ENCODE peak calls at places on chromosome 2, in ten cellular contexts. H, R, F, X, I, W, T, L, S and B are unnamed samples.

GRCh38 chr2:234533631-234534030 is 36.8 kb upstream of the ARL4C start:
- DNase-seq in S (no peak), R (no peak), L (no peak), T (no peak), X (no peak), F (no peak), W (no peak), I (no peak), H (no peak), B (no peak)

GRCh38 chr2:21404827-21405625 is 281.3 kb downstream of the TDRD15 start:
- DNase-seq in S (no peak), X (no peak), L (no peak), F (no peak), T (no peak), W (no peak), I (no peak), R (no peak), H (no peak), B (no peak)

GRCh38 chr2:17752892-17753802 is 463 bp downstream of the SMC6 start:
- DNase-seq in F (peak; percentile 25), X (peak; percentile 81), T (peak; percentile 83), H (peak; percentile 53), W (no peak), L (peak; percentile 49), I (peak; percentile 58), R (peak; percentile 23), S (peak; percentile 52), B (peak; percentile 46)

GRCh38 chr2:183248866-183249567 is 124.8 kb downstream of the NUP35 start:
- DNase-seq in F (peak; percentile 54), X (peak; percentile 47), W (no peak), S (peak; percentile 16), I (no peak), R (no peak), T (peak; percentile 28), H (no peak), L (no peak), B (peak; percentile 27)

GRCh38 chr2:204550738-204551137 is 5.5 kb downstream of the PARD3B start:
- DNase-seq in X (no peak), S (peak; percentile 94), W (no peak), L (no peak), I (peak; percentile 10), H (no peak), T (no peak), R (no peak), F (peak; percentile 52), B (peak; percentile 86)

GRCh38 chr2:178949584-178949983 is 100.4 kb downstream of the CCDC141 start:
- DNase-seq in T (no peak), H (no peak), R (no peak), L (no peak), I (no peak), X (no peak), S (no peak), W (no peak), F (no peak), B (no peak)

GRCh38 chr2:207546822-207547221 is 17.1 kb downstream of the CREB1 start:
- DNase-seq in L (no peak), R (no peak), F (peak; percentile 55), I (no peak), S (peak; percentile 58), X (no peak), T (no peak), W (no peak), H (no peak), B (peak; percentile 40)

GRCh38 chr2:187138240-187138639 is 289.3 kb upstream of the ZSWIM2 start:
- DNase-seq in T (peak; percentile 38), F (peak; percentile 75), I (no peak), W (no peak), H (no peak), R (no peak), L (no peak), X (peak; percentile 59), S (peak; percentile 44), B (peak; percentile 53)

GRCh38 chr2:216139884-216140283 is 30.7 kb downstream of the XRCC5 start:
- DNase-seq in S (no peak), H (no peak), L (no peak), I (peak; percentile 31), W (no peak), R (no peak), T (peak; percentile 53), X (peak; percentile 47), F (peak; percentile 13), B (no peak)

GRCh38 chr2:80326214-80326613 is 21.7 kb upstream of the LRRTM1 start:
- DNase-seq in S (peak; percentile 27), H (no peak), X (peak; percentile 44), W (no peak), I (peak; percentile 8), T (peak; percentile 13), F (peak; percentile 49), R (no peak), L (no peak), B (peak; percentile 25)

GRCh38 chr2:3628800-3629199 is 29.2 kb upstream of the ALLC start:
- DNase-seq in I (peak; percentile 33), X (no peak), S (no peak), R (no peak), F (no peak), T (peak; percentile 41), L (no peak), H (no peak), W (peak; percentile 72), B (no peak)

GRCh38 chr2:129879614-129880180 is 99.8 kb upstream of the RAB6C start:
- DNase-seq in S (no peak), W (no peak), T (no peak), F (no peak), R (no peak), H (no peak), L (no peak), X (no peak), I (no peak), B (no peak)

DNA sequence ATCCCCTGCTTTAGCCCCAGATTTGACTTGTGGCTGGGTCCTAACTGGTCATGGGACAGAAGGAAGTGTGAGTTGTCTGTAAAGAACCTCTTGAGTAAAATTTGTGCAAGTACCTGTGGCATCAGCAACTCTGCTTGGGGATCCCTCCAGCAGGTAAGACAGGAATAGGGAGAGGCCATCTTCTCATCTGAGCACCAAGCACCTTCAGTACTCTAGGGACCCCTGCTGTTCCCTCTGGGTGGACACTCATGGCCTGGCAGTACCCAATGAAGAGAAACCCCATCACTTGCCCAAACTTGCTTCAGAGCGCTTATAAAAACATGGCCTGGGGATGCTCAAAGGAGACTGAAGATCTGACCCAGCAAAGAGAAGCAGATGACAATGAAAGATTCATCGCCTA is 297.8 kb downstream of the SP3 start:
- DNase-seq in S (no peak), H (no peak), X (no peak), F (peak; percentile 23), T (peak; percentile 64), I (no peak), R (no peak), W (no peak), L (no peak), B (peak; percentile 14)
- TF ChIP-seq CTCF in S (peak; percentile 31), H (no peak), X (no peak), F (peak; percentile 24), T (peak; percentile 34), I (no peak), R (no peak), W (no peak), L (no peak), B (peak; percentile 44)

GRCh38 chr2:39573276-39573675 is 92.4 kb upstream of the TMEM178A start:
- DNase-seq in T (no peak), H (no peak), I (no peak), W (no peak), S (no peak), L (no peak), X (no peak), R (no peak), F (no peak), B (peak; percentile 34)
- TF ChIP-seq CTCF in T (no peak), H (no peak), I (no peak), W (no peak), S (no peak), L (no peak), X (no peak), R (no peak), F (no peak), B (no peak)

DNA sequence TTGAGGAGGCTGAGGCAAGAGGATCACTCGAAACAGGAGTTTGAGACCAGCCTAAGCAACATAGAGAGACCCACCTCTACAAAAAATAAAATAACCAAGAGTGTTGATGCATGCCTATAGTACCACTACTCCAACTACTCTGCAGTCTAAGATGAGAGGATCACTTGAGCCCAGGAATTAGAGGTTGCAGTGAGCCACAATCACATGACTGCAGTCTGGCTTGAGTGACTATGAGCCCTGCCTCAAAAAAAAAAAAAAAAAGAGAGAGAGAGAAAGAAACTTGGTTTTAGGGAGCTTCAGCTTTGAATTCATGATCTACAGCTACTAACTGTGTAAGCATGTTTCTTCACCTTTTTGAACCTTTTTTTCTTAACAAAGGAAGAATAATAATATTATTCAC is 119.9 kb downstream of the HNMT start:
- DNase-seq in I (no peak), F (no peak), T (no peak), W (no peak), H (no peak), S (no peak), L (no peak), X (no peak), R (no peak), B (peak; percentile 34)
- TF ChIP-seq CTCF in I (no peak), F (no peak), T (no peak), W (no peak), H (no peak), S (no peak), L (no peak), X (no peak), R (no peak), B (no peak)

DNA sequence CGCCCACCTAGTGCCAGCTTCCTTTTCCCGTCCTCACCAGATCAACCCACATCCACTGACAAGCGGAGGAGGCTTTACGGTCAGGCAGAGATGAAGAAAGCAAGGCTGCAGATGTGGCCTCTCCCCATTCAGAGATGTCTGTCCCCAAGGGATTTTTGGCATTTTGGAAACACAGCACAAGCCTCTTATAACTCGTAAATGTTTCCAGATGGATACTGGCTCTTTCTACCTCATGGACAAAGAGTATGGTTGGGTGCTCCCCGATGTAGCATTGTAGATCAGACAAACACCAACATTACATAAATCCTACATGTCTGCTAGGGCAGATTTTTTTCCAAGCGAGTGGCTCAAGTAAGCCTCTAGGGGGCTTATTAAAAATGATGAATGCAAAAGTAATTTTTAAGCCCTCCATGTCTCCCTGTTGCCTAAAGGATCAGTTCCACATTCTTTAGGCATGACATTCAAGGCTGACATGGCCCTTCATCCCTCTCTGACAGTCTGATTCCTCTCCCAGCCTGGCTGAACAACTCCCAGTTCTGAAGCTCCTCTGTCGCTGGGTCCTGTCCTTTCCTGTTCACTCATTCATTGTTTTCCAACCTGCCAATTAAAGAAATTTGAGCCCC is 11.7 kb downstream of the VIT start:
- DNase-seq in W (no peak), S (peak; percentile 44), R (no peak), H (no peak), I (no peak), T (no peak), L (no peak), X (no peak), F (peak; percentile 16), B (peak; percentile 39)
- TF ChIP-seq CTCF in W (no peak), S (no peak), R (no peak), H (no peak), I (no peak), T (no peak), L (peak; percentile 17), X (no peak), F (peak; percentile 24), B (peak; percentile 28)

DNA sequence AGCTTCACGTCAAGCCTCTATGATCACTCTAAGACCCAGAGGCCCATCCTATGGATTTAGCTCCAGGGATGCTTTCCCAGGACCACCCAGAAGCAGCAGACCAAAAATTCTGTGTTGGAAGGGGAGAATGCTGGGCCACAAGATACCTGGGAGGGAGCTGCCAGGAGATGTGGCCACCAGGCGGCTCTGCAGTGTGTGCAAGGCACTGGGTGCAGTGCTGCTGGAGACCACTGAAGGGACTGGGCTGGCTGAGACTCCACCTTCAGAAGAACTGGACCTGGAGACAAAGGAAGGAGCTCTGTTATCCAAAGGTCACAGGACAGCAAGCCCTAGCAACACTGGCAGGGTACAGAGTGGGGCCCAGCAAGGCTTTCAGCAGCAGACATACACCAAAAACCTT is 34.0 kb downstream of the KANSL3 start:
- DNase-seq in T (peak; percentile 47), W (no peak), L (no peak), H (no peak), S (no peak), X (peak; percentile 23), F (no peak), R (no peak), I (no peak), B (no peak)
- TF ChIP-seq CTCF in T (no peak), W (no peak), L (peak; percentile 47), H (peak; percentile 12), S (no peak), X (peak; percentile 16), F (peak; percentile 25), R (peak; percentile 9), I (no peak), B (peak; percentile 16)